ENCODE peak calls at places on chromosomes 7 and 10, in four cellular contexts. C is A549, U is IMR-90, Q is HepG2. H is an unnamed sample.

GRCh38 chr7:151550601-151551286 is 31.0 kb upstream of the RHEB start:
- DNase-seq in Q (peak), U (peak), C (peak), H (no peak)

GRCh38 chr10:34667177-34667576 is 147.9 kb downstream of the PARD3 start:
- DNase-seq in U (no peak), Q (peak), C (no peak), H (no peak)

GRCh38 chr7:144738708-144739314 is 97.0 kb downstream of the TPK1 start:
- DNase-seq in Q (peak), U (no peak), C (peak), H (peak)

GRCh38 chr7:20596653-20597052 is 18.8 kb upstream of the ABCB5 start:
- DNase-seq in U (peak), C (no peak), Q (no peak), H (no peak)

GRCh38 chr7:16891338-16891737 is 9.6 kb upstream of the AGR3 start:
- DNase-seq in C (peak), U (peak), Q (peak), H (peak)

GRCh38 chr10:117653170-117653515 is 110.6 kb downstream of the EMX2 start:
- DNase-seq in C (peak), Q (peak), U (peak), H (no peak)

GRCh38 chr10:129656642-129657041 is 189.6 kb downstream of the MGMT start:
- DNase-seq in C (no peak), U (no peak), Q (no peak), H (no peak)

GRCh38 chr7:21617916-21618390 is 75.1 kb downstream of the DNAH11 start:
- DNase-seq in U (peak), C (peak), Q (peak), H (no peak)

GRCh38 chr7:99551767-99552463 is at the start of gene FAM200A:
- DNase-seq in Q (peak), C (peak), U (peak), H (peak)

GRCh38 chr7:149736478-149737360 is 36.7 kb downstream of the ZNF467 start:
- DNase-seq in Q (no peak), U (no peak), C (no peak), H (no peak)

GRCh38 chr10:99234739-99235468 is 748 bp downstream of the HPSE2 start:
- DNase-seq in Q (no peak), U (peak), C (no peak), H (no peak)

GRCh38 chr7:115097175-115097671 is 175.3 kb downstream of the MDFIC start:
- DNase-seq in C (no peak), U (peak), Q (peak), H (no peak)

GRCh38 chr7:155183655-155184054 is 113.5 kb downstream of the HTR5A start:
- DNase-seq in U (no peak), Q (no peak), C (no peak), H (no peak)

GRCh38 chr7:82443044-82443800 is at the start of gene CACNA2D1:
- DNase-seq in C (no peak), Q (no peak), U (no peak), H (peak)

GRCh38 chr10:102642553-102643345 is 1.5 kb upstream of the TRIM8 start:
- DNase-seq in C (peak), U (peak), Q (peak), H (no peak)

GRCh38 chr10:35554461-35555056 is 50.6 kb upstream of the GJD4 start:
- DNase-seq in C (no peak), U (no peak), Q (no peak), H (no peak)

GRCh38 chr7:142873281-142873784 is 12.2 kb downstream of the TRPV6 start:
- DNase-seq in C (peak), Q (no peak), U (no peak), H (peak)

GRCh38 chr7:24877790-24878311 is 102.1 kb downstream of the OSBPL3 start:
- DNase-seq in Q (no peak), C (no peak), U (peak), H (no peak)

GRCh38 chr10:93746844-93747284 is 10.9 kb upstream of the LGI1 start:
- DNase-seq in C (peak), U (peak), Q (peak), H (peak)

GRCh38 chr10:90722832-90723231 is 135.0 kb downstream of the HTR7 start:
- DNase-seq in C (no peak), Q (no peak), U (no peak), H (no peak)

GRCh38 chr10:78830062-78830974 is 238.4 kb upstream of the ZMIZ1 start:
- DNase-seq in C (peak), Q (no peak), U (peak), H (no peak)

GRCh38 chr7:150778738-150779301 is 21.3 kb downstream of the TMEM176B start:
- DNase-seq in C (peak), Q (peak), U (peak), H (peak)

GRCh38 chr7:123615344-123615743 is 13.7 kb downstream of the ASB15 start:
- DNase-seq in U (peak), C (no peak), Q (peak), H (no peak)

GRCh38 chr7:104162081-104162480 is 45.7 kb downstream of the ORC5 start:
- DNase-seq in Q (no peak), C (no peak), U (no peak), H (no peak)

GRCh38 chr7:49127359-49127848 is 203.1 kb downstream of the CDC14C start:
- DNase-seq in U (no peak), C (no peak), Q (no peak), H (no peak)

GRCh38 chr10:104472505-104472904 is 118.9 kb downstream of the CFAP58 start:
- DNase-seq in C (peak), U (peak), Q (no peak), H (no peak)

GRCh38 chr10:14543048-14543903 is 212.6 kb upstream of the FRMD4A start:
- DNase-seq in Q (no peak), U (no peak), C (no peak), H (no peak)

GRCh38 chr7:135197906-135198655 is 13.2 kb downstream of the WDR91 start:
- DNase-seq in Q (no peak), C (no peak), U (peak), H (no peak)

GRCh38 chr10:48800283-48800675 is 115.6 kb downstream of the WDFY4 start:
- DNase-seq in U (no peak), C (peak), Q (no peak), H (peak)

GRCh38 chr10:103451091-103451801 is 924 bp downstream of the CALHM2 start:
- DNase-seq in Q (no peak), C (peak), U (no peak), H (peak)

GRCh38 chr7:99008921-99009530 is 130.7 kb downstream of the TRRAP start:
- DNase-seq in U (no peak), Q (no peak), C (no peak), H (no peak)

GRCh38 chr7:129108583-129108982 is 35.9 kb upstream of the TSPAN33 start:
- DNase-seq in U (peak), Q (no peak), C (peak), H (no peak)

GRCh38 chr7:152006336-152006735 is 19.1 kb upstream of the GALNT11 start:
- DNase-seq in C (no peak), U (no peak), Q (no peak), H (no peak)

GRCh38 chr7:129969881-129970446 is 17.2 kb upstream of the UBE2H start:
- DNase-seq in Q (no peak), U (peak), C (peak), H (peak)

GRCh38 chr10:122861724-122862161 is 16.1 kb upstream of the CUZD1 start:
- DNase-seq in Q (no peak), C (peak), U (peak), H (peak)

GRCh38 chr7:48262606-48263005 is 91.3 kb downstream of the ABCA13 start:
- DNase-seq in Q (no peak), U (no peak), C (no peak), H (no peak)

GRCh38 chr10:78210548-78210947 is 176.9 kb downstream of the RPS24 start:
- DNase-seq in C (no peak), U (no peak), Q (no peak), H (no peak)

GRCh38 chr10:26573674-26574073 is 123.8 kb upstream of the PDSS1 start:
- DNase-seq in Q (no peak), C (peak), U (no peak), H (no peak)

GRCh38 chr10:114724707-114725106 is 66.6 kb upstream of the ABLIM1 start:
- DNase-seq in Q (no peak), C (no peak), U (no peak), H (no peak)

GRCh38 chr10:108544500-108545120 is 1378.7 kb downstream of the XPNPEP1 start:
- DNase-seq in U (peak), Q (peak), C (peak), H (no peak)
- TF ChIP-seq MAZ in U (no peak), Q (no peak), C (no peak), H (no peak)

GRCh38 chr7:34806831-34807230 is 148.8 kb downstream of the NPSR1 start:
- DNase-seq in C (no peak), Q (no peak), U (no peak), H (no peak)
- TF ChIP-seq MAZ in C (no peak), Q (no peak), U (no peak), H (no peak)

GRCh38 chr10:132712698-132713232 is 73.2 kb downstream of the NKX6-2 start:
- DNase-seq in C (no peak), U (no peak), Q (no peak), H (no peak)
- TF ChIP-seq MAZ in C (no peak), U (no peak), Q (no peak), H (no peak)

DNA sequence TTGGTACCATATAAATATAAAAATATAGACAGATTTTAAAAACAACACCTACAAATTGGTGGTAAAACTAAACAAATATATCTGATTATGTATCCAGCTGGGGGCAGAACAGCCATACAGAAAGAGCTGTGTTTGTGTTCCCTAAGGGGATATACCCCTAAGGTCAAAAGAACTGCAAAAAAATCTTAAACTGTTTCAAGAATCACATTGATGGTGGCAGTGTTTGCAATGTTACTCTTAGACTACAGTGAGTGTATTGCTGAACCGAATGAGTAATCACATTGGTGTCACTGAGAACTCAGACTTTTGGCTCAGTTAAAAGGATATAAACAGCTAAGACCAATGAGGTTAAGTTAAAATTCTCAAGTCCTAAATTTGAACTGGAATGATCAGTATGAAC is 27.1 kb upstream of the PTPRN2 start:
- DNase-seq in C (no peak), U (peak), Q (no peak), H (no peak)
- TF ChIP-seq MAZ in C (no peak), U (no peak), Q (no peak), H (no peak)

H was measured in K562.